ENCODE peak calls at places on chromosomes 6 and 20, in seven cellular contexts. T is cardiac muscle cell, R is mammary epithelial cell, Z is neural progenitor cell, J is A549, W is AG04449, B is GM23338. V is an unnamed sample.
A peak's percentile ranks its signal among the peaks of the same experiment; 100 is the strongest.

GRCh38 chr20:6178537-6178936 is 55.7 kb upstream of the FERMT1 start:
- DNase-seq in B (peak; percentile 65), W (no peak), Z (peak; percentile 44), J (peak; percentile 38), T (peak; percentile 70), R (peak; percentile 32), V (no peak)

GRCh38 chr20:47534405-47534804 is 32.7 kb downstream of the NCOA3 start:
- DNase-seq in B (no peak), Z (no peak), W (no peak), T (no peak), R (no peak), J (no peak), V (no peak)

GRCh38 chr6:157143171-157143884 is 180.0 kb downstream of the TMEM242 start:
- DNase-seq in W (no peak), Z (peak; percentile 41), B (no peak), R (no peak), J (no peak), T (peak; percentile 87), V (no peak)

GRCh38 chr6:34575326-34575725 is 19.2 kb upstream of the SPDEF start:
- DNase-seq in J (no peak), W (no peak), B (peak; percentile 62), R (no peak), T (no peak), Z (no peak), V (no peak)

GRCh38 chr6:25005010-25005409 is 69.2 kb upstream of the RIPOR2 start:
- DNase-seq in W (no peak), B (no peak), J (no peak), T (no peak), Z (no peak), R (no peak), V (no peak)

GRCh38 chr20:34943808-34944568 is 11.6 kb downstream of the GSS start:
- DNase-seq in Z (no peak), R (peak; percentile 92), B (no peak), T (no peak), J (no peak), W (no peak), V (no peak)

GRCh38 chr6:111837641-111838500 is 35.4 kb downstream of the FYN start:
- DNase-seq in W (no peak), B (no peak), Z (no peak), R (no peak), T (no peak), J (no peak), V (peak; percentile 32)

GRCh38 chr6:106383573-106383972 is 23.1 kb downstream of the CRYBG1 start:
- DNase-seq in T (no peak), J (no peak), R (peak; percentile 56), B (no peak), Z (no peak), W (no peak), V (no peak)

GRCh38 chr20:61805781-61806180 is 259.9 kb downstream of the TAF4 start:
- DNase-seq in R (no peak), W (no peak), T (no peak), Z (no peak), B (no peak), J (no peak), V (no peak)

GRCh38 chr20:53883098-53883762 is 187.2 kb downstream of the BCAS1 start:
- DNase-seq in W (no peak), J (peak; percentile 46), T (no peak), R (peak; percentile 71), Z (no peak), B (no peak), V (no peak)

GRCh38 chr6:54043360-54043759 is 67.9 kb upstream of the MLIP start:
- DNase-seq in B (no peak), T (no peak), J (no peak), R (no peak), W (no peak), Z (no peak), V (no peak)

GRCh38 chr6:144152334-144152900 is 2.1 kb downstream of the STX11 start:
- DNase-seq in W (no peak), B (no peak), J (no peak), R (peak; percentile 2), Z (no peak), T (no peak), V (no peak)

GRCh38 chr6:152701081-152701862 is 3.6 kb downstream of the MYCT1 start:
- DNase-seq in Z (no peak), T (peak; percentile 50), J (no peak), W (no peak), B (peak; percentile 29), R (no peak), V (no peak)
- TF ChIP-seq CTCF in Z (peak; percentile 35), T (no peak), J (peak; percentile 29), W (no peak), B (peak; percentile 45), R (peak; percentile 14), V (no peak)

GRCh38 chr20:51447097-51447764 is 95.3 kb downstream of the NFATC2 start:
- DNase-seq in T (peak; percentile 96), W (peak; percentile 86), R (peak; percentile 88), J (peak; percentile 77), Z (peak; percentile 36), B (peak; percentile 23), V (no peak)
- TF ChIP-seq CTCF in T (no peak), W (peak; percentile 1), R (no peak), J (no peak), Z (no peak), B (no peak), V (no peak)

DNA sequence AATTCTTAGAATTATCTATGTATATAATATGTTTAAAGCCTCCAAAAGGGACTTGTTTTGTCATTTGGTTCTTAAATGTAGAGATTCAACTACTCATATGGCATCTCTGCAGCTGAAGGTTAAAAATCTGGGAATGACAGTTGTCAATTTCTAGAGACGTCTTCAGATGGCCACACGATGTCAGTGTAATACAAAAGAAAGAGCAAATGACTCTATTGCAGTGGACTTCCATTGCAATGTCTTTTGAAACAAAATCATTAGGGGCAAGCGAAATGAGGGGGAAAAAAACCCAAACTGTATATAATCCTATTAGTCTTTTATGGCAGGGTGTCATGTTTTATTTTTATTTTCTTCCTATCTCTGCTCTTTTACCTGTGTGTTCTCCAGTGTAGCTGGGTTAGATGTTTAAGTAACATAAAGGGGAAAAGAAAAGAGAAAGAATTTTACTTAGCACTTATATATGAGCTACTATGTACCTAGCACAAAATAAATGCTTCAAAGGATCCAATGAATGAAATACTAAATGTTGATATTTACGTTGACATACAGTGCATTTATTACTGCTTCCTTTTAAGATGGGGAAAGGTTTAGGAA is 26.2 kb downstream of the CCN2 start:
- DNase-seq in J (peak; percentile 44), T (peak; percentile 69), R (peak; percentile 37), W (no peak), B (peak; percentile 53), Z (peak; percentile 62), V (no peak)
- TF ChIP-seq CTCF in J (peak; percentile 74), T (peak; percentile 53), R (peak; percentile 67), W (peak; percentile 41), B (peak; percentile 61), Z (peak; percentile 66), V (peak; percentile 60)

GRCh38 chr6:166009385-166010031 is 158.1 kb downstream of the TBXT start:
- DNase-seq in R (no peak), W (no peak), B (no peak), J (peak; percentile 45), Z (no peak), T (no peak), V (no peak)

GRCh38 chr6:166007349-166008263 is 160.0 kb downstream of the TBXT start:
- DNase-seq in W (no peak), J (peak; percentile 91), Z (peak; percentile 58), B (no peak), T (peak; percentile 88), R (no peak), V (no peak)

GRCh38 chr6:166010136-166010535 is 157.5 kb downstream of the TBXT start:
- DNase-seq in R (no peak), W (no peak), B (no peak), T (no peak), Z (no peak), J (no peak), V (no peak)

GRCh38 chr6:166010585-166010984 is 157.1 kb downstream of the TBXT start:
- DNase-seq in W (no peak), Z (no peak), J (no peak), R (no peak), B (no peak), T (no peak), V (no peak)

GRCh38 chr6:166008441-166009369 is 158.9 kb downstream of the TBXT start:
- DNase-seq in J (peak; percentile 90), T (peak; percentile 84), W (no peak), R (no peak), B (peak; percentile 56), Z (peak; percentile 63), V (no peak)
- TF ChIP-seq CTCF in J (no peak), T (peak; percentile 25), W (peak; percentile 15), R (no peak), B (no peak), Z (no peak), V (no peak)

V was measured in GM10248.